ENCODE peak calls at places on chromosomes 11 and 22, in nine cellular contexts. X, U, G, J, B, Z, A, H and F are unnamed samples.

GRCh38 chr11:69200331-69201047 is 44.8 kb downstream of the SMIM38 start:
- DNase-seq in X (peak; percentile 21), U (no peak), G (no peak), J (no peak), B (peak; percentile 55), Z (no peak), A (no peak), H (no peak), F (no peak)

GRCh38 chr11:69950120-69950519 is 128.0 kb upstream of the ANO1 start:
- DNase-seq in X (peak; percentile 88), U (peak; percentile 24), G (no peak), J (peak; percentile 50), B (no peak), Z (peak; percentile 60), A (no peak), H (no peak), F (no peak)

GRCh38 chr11:88520391-88520790 is 182.9 kb upstream of the CTSC start:
- DNase-seq in X (no peak), U (no peak), G (no peak), J (no peak), B (no peak), Z (no peak), A (no peak), H (no peak), F (peak; percentile 71)

GRCh38 chr11:46410021-46410420 is 18.4 kb upstream of the CHRM4 start:
- DNase-seq in X (peak; percentile 82), U (no peak), G (no peak), J (no peak), B (no peak), Z (peak; percentile 46), A (no peak), H (no peak), F (no peak)

GRCh38 chr22:20775342-20775895 is 1.5 kb downstream of the SERPIND1 start:
- DNase-seq in X (no peak), U (no peak), G (no peak), J (no peak), B (no peak), Z (no peak), A (no peak), H (no peak), F (no peak)

GRCh38 chr22:29009148-29009547 is 52.5 kb downstream of the C22orf31 start:
- DNase-seq in X (no peak), U (no peak), G (no peak), J (no peak), B (no peak), Z (no peak), A (no peak), H (no peak), F (no peak)

GRCh38 chr11:70383664-70384395 is 14.5 kb upstream of the CTTN start:
- DNase-seq in X (no peak), U (no peak), G (no peak), J (no peak), B (no peak), Z (no peak), A (no peak), H (no peak), F (no peak)

GRCh38 chr22:50232481-50233151 is 12.2 kb downstream of the TUBGCP6 start:
- DNase-seq in X (no peak), U (no peak), G (no peak), J (no peak), B (no peak), Z (no peak), A (no peak), H (no peak), F (no peak)

GRCh38 chr22:43060213-43060612 is 29.0 kb downstream of the TTLL1 start:
- DNase-seq in X (peak; percentile 80), U (no peak), G (peak; percentile 26), J (peak; percentile 45), B (no peak), Z (peak; percentile 55), A (no peak), H (no peak), F (peak; percentile 10)

GRCh38 chr22:22884010-22884887 is 3.4 kb upstream of the IGLL5 start:
- DNase-seq in X (peak; percentile 88), U (no peak), G (no peak), J (peak; percentile 81), B (peak; percentile 34), Z (peak; percentile 65), A (peak; percentile 59), H (peak; percentile 47), F (peak; percentile 48)

GRCh38 chr11:2810401-2811205 is 75.0 kb downstream of the CDKN1C start:
- DNase-seq in X (no peak), U (peak; percentile 47), G (peak; percentile 23), J (no peak), B (peak; percentile 18), Z (no peak), A (no peak), H (no peak), F (no peak)

GRCh38 chr22:39664485-39665200 is 94.1 kb downstream of the CACNA1I start:
- DNase-seq in X (peak; percentile 94), U (no peak), G (no peak), J (peak; percentile 60), B (no peak), Z (no peak), A (no peak), H (no peak), F (no peak)

GRCh38 chr11:10026514-10026913 is 267.5 kb downstream of the SBF2 start:
- DNase-seq in X (no peak), U (no peak), G (no peak), J (no peak), B (no peak), Z (peak; percentile 37), A (no peak), H (no peak), F (no peak)

GRCh38 chr22:46013460-46014416 is 36.8 kb upstream of the WNT7B start:
- DNase-seq in X (peak; percentile 90), U (peak; percentile 95), G (peak; percentile 97), J (peak; percentile 96), B (peak; percentile 95), Z (peak; percentile 94), A (peak; percentile 94), H (peak; percentile 82), F (peak; percentile 93)

GRCh38 chr11:5605849-5606248 is 9.4 kb downstream of the TRIM6 start:
- DNase-seq in X (no peak), U (no peak), G (no peak), J (no peak), B (no peak), Z (peak; percentile 5), A (no peak), H (no peak), F (peak; percentile 85)

GRCh38 chr11:47359586-47359985 is 7.1 kb upstream of the MYBPC3 start:
- DNase-seq in X (no peak), U (peak; percentile 85), G (no peak), J (no peak), B (no peak), Z (no peak), A (no peak), H (no peak), F (no peak)

GRCh38 chr11:92557848-92558247 is 333.2 kb downstream of the FAT3 start:
- DNase-seq in X (no peak), U (no peak), G (no peak), J (no peak), B (no peak), Z (no peak), A (no peak), H (no peak), F (no peak)

DNA sequence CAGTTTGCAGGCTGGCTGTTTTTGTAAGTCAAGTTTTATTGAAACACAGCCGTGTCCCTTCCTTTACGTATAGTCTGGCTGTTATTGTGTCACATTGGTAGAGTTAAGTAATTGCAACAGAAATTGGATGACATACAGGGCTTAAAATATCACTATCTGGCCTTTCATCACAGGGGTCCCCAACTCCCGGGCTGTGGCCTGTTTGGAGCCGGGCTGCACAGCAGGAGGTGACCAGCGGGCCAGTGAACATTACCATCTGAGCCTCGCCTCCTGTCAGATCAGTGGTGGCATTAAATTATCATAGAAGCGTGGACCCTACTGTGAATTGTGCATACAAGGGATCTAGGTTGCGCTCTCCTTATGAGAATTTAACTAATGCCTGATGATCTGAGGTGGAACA is 31.7 kb downstream of the EXT2 start:
- DNase-seq in X (no peak), U (no peak), G (no peak), J (no peak), B (no peak), Z (no peak), A (no peak), H (no peak), F (no peak)
- H3K36me3 ChIP-seq in X (no peaks in the 10 kb centered on the region), U (peaks cover 73% of the 10 kb centered on the region), G (no peaks in the 10 kb centered on the region), J (no peaks in the 10 kb centered on the region), B (peaks cover 80% of the 10 kb centered on the region), Z (peaks cover 57% of the 10 kb centered on the region), A (peaks cover 78% of the 10 kb centered on the region), H (peaks cover 31% of the 10 kb centered on the region), F (peaks cover 10% of the 10 kb centered on the region)

DNA sequence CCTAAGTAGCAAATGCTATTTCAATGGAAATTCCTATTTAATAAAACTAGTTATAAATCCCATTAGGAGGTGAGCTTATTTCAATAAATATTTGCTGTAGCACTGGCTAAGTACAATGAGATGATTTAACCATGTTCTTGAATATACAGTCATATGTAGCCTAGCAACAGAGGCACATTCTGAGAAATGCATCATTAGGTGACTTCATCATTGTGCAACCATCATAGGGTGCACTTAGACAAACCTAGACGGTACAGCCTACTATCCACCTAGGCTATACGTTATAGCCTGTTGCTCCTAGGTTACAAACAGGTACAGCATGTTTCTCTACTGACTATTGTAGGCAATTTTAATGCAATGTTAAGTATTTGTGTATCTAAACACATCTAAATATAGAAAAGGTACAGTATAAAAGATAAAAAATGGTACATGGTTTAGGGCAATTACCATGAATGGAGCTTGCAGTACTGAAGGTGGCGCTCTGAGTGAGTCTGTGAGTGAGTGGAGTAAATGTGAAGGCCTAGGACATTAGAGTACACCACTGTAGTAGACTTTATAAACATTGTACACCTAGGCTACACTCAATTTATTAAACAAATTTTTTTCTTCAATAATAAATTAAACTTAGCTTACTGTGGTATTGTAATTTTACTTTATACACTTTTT is 350.1 kb downstream of the CASP12 start:
- DNase-seq in X (peak; percentile 55), U (no peak), G (no peak), J (no peak), B (no peak), Z (no peak), A (no peak), H (no peak), F (peak; percentile 89)
- TF ChIP-seq CTCF in X (peak; percentile 69), U (no peak), G (no peak), J (no peak), B (no peak), Z (peak; percentile 46), A (no peak), H (no peak), F (no peak)

DNA sequence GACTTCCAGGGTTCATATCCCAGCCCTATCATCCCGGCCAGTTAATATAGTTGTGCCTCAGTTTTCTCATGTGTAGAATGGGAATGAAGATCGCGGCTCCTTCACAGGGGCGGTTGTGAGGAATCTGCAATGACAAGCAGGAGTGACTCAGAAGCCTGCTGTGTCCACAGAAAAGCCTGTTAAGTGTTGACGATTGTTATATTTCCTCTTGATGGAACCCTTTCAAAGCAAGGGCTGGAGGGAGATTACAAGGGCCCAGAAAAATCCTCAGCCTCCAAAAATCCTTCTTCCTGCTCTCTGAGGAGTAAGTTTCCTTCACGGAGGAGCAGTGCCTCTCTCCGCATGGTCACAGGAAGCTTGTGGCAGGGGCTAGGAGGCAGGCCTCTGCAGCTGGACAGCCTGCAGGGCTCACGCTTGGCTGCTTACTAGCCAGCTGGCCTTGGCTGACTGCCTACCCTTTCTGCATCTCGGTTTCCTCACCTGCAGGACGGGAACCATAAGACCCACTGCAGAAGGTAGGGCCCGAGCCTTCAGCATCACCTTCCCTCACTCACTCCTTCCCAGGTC is 63.4 kb downstream of the CACNG2 start:
- DNase-seq in X (no peak), U (no peak), G (no peak), J (no peak), B (no peak), Z (no peak), A (no peak), H (no peak), F (peak; percentile 9)
- H3K36me3 ChIP-seq in X (no peaks in the 10 kb centered on the region), U (no peaks in the 10 kb centered on the region), G (no peaks in the 10 kb centered on the region), J (no peaks in the 10 kb centered on the region), B (no peaks in the 10 kb centered on the region), Z (no peaks in the 10 kb centered on the region), A (no peaks in the 10 kb centered on the region), H (no peaks in the 10 kb centered on the region), F (no peaks in the 10 kb centered on the region)

GRCh38 chr11:115581871-115582639 is 77.8 kb upstream of the CADM1 start:
- DNase-seq in X (peak; percentile 58), U (no peak), G (no peak), J (peak; percentile 53), B (no peak), Z (peak; percentile 6), A (no peak), H (no peak), F (peak; percentile 62)
- TF ChIP-seq CTCF in X (no peak), U (no peak), G (no peak), J (no peak), B (no peak), Z (no peak), A (no peak), H (no peak), F (peak; percentile 48)